ENCODE peak calls at places on chromosomes 12 and 14, in four cellular contexts. One of them, this sample, is unnamed. For H3K4me1, the result is how much of the 10 kb centered on the place peaks cover.

GRCh38 chr14:100816286-100816949 is 9.5 kb upstream of the MEG3 start:
- DNase-seq in upper lobe of right lung: no peak
- DNase-seq in IMR-90: no peak
- DNase-seq in uterus: no peak
- DNase-seq in this sample: no peak

GRCh38 chr14:85172290-85172689 is 357.7 kb upstream of the FLRT2 start:
- DNase-seq in IMR-90: no peak
- DNase-seq in uterus: no peak
- DNase-seq in upper lobe of right lung: no peak
- DNase-seq in this sample: no peak

GRCh38 chr14:95295600-95296376 is 23.9 kb downstream of the CLMN start:
- DNase-seq in uterus: no peak
- DNase-seq in IMR-90: no peak
- DNase-seq in upper lobe of right lung: no peak
- DNase-seq in this sample: no peak

GRCh38 chr14:103427485-103428443 is 42.5 kb downstream of the MARK3 start:
- DNase-seq in IMR-90: peak
- DNase-seq in uterus: peak
- DNase-seq in upper lobe of right lung: no peak
- DNase-seq in this sample: peak

GRCh38 chr12:125065753-125066570 is 727 bp downstream of the AACS start:
- DNase-seq in IMR-90: no peak
- DNase-seq in upper lobe of right lung: no peak
- DNase-seq in uterus: no peak
- DNase-seq in this sample: no peak

GRCh38 chr14:50964683-50965390 is 20.6 kb upstream of the PYGL start:
- DNase-seq in upper lobe of right lung: no peak
- DNase-seq in uterus: peak
- DNase-seq in IMR-90: peak
- DNase-seq in this sample: peak

GRCh38 chr12:128848371-128848770 is 4.9 kb upstream of the GLT1D1 start:
- DNase-seq in upper lobe of right lung: no peak
- DNase-seq in IMR-90: no peak
- DNase-seq in uterus: no peak
- DNase-seq in this sample: no peak

GRCh38 chr14:89701079-89702043 is 253.2 kb downstream of the EFCAB11 start:
- DNase-seq in upper lobe of right lung: peak
- DNase-seq in IMR-90: peak
- DNase-seq in uterus: peak
- DNase-seq in this sample: peak

GRCh38 chr12:98743362-98743953 is 98.4 kb downstream of the APAF1 start:
- DNase-seq in uterus: no peak
- DNase-seq in upper lobe of right lung: no peak
- DNase-seq in IMR-90: peak
- DNase-seq in this sample: no peak

GRCh38 chr14:103539056-103539825 is 10.2 kb downstream of the TRMT61A start:
- DNase-seq in upper lobe of right lung: no peak
- DNase-seq in uterus: no peak
- DNase-seq in IMR-90: no peak
- DNase-seq in this sample: no peak

GRCh38 chr12:2402180-2402579 is 349.4 kb downstream of the CACNA1C start:
- DNase-seq in uterus: no peak
- DNase-seq in IMR-90: no peak
- DNase-seq in upper lobe of right lung: no peak
- DNase-seq in this sample: no peak

GRCh38 chr12:80412343-80412953 is 31.6 kb upstream of the PTPRQ start:
- DNase-seq in upper lobe of right lung: no peak
- DNase-seq in uterus: no peak
- DNase-seq in IMR-90: peak
- DNase-seq in this sample: no peak
- TF ChIP-seq CTCF in upper lobe of right lung: peak
- TF ChIP-seq CTCF in uterus: peak
- TF ChIP-seq CTCF in IMR-90: peak
- TF ChIP-seq CTCF in this sample: peak

DNA sequence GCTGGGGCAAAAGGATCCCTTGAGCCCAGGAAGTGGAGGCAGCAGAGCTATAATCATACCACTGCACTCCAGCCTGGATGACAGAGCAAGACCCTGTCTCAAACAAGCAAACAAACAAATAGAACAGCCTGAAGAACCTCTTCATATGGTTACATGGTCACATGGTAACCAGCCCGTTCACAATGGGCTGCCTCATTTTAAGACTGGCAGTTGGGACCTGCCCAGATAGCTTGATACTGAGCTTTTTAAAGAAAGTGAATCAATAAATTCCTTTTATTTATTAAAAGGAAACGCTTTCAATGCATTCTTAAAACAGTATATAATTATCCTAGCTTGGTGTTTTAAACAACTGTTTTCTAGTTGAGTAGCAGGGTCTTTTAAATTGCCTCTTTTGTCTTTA is 10.5 kb downstream of the MLXIP start:
- DNase-seq in upper lobe of right lung: no peak
- DNase-seq in uterus: no peak
- DNase-seq in IMR-90: no peak
- DNase-seq in this sample: no peak
- H3K4me1 ChIP-seq in upper lobe of right lung: half or more
- H3K4me1 ChIP-seq in uterus: under half
- H3K4me1 ChIP-seq in IMR-90: under half
- H3K4me1 ChIP-seq in this sample: half or more

GRCh38 chr12:41364211-41364610 is 176.1 kb downstream of the PDZRN4 start:
- DNase-seq in IMR-90: no peak
- DNase-seq in uterus: no peak
- DNase-seq in upper lobe of right lung: no peak
- DNase-seq in this sample: no peak

GRCh38 chr12:41362511-41362910 is 174.4 kb downstream of the PDZRN4 start:
- DNase-seq in uterus: no peak
- DNase-seq in IMR-90: no peak
- DNase-seq in upper lobe of right lung: no peak
- DNase-seq in this sample: no peak

GRCh38 chr12:41365653-41366131 is 177.6 kb downstream of the PDZRN4 start:
- DNase-seq in IMR-90: no peak
- DNase-seq in uterus: no peak
- DNase-seq in upper lobe of right lung: no peak
- DNase-seq in this sample: no peak

DNA sequence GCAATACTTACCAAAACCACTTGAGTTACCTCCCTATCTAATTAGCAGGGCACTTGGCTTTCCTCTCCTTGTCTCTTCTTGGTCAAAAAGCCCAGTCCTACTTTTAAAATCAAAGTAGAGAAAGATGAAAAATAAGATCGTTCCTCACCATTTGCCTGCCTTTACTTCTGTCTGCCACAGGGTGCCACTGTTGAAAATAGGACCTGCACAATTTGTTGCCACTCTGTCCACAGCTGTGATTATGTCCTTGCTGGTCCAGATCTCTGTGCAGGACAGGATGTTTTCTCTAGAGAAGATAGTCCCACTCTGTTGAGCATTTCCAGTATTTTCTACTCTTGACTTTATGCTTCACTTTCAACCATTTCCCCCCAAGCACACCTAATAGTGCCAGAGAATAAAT is 179.9 kb downstream of the PDZRN4 start:
- DNase-seq in upper lobe of right lung: no peak
- DNase-seq in uterus: no peak
- DNase-seq in IMR-90: peak
- DNase-seq in this sample: no peak
- TF ChIP-seq CTCF in upper lobe of right lung: peak
- TF ChIP-seq CTCF in uterus: no peak
- TF ChIP-seq CTCF in IMR-90: peak
- TF ChIP-seq CTCF in this sample: no peak

GRCh38 chr12:113086249-113087164 is 30.0 kb downstream of the DTX1 start:
- DNase-seq in uterus: no peak
- DNase-seq in upper lobe of right lung: no peak
- DNase-seq in IMR-90: no peak
- DNase-seq in this sample: no peak
- H3K4me1 ChIP-seq in uterus: under half
- H3K4me1 ChIP-seq in upper lobe of right lung: under half
- H3K4me1 ChIP-seq in IMR-90: under half
- H3K4me1 ChIP-seq in this sample: under half